ENCODE peak calls at places on chromosome 3, in seven cellular contexts. One of them, this sample, is unnamed.

GRCh38 chr3:107942244-107942643 is 148.6 kb downstream of the CD47 start:
- DNase-seq in K562: no peak
- DNase-seq in SJSA1: no peak
- DNase-seq in tibial nerve: no peak
- DNase-seq in pancreas: no peak
- DNase-seq in HL-60: no peak
- DNase-seq in A549: no peak
- DNase-seq in this sample: no peak

GRCh38 chr3:39127907-39128303 is 20.4 kb downstream of the TTC21A start:
- DNase-seq in HL-60: no peak
- DNase-seq in K562: no peak
- DNase-seq in tibial nerve: no peak
- DNase-seq in pancreas: no peak
- DNase-seq in SJSA1: no peak
- DNase-seq in A549: no peak
- DNase-seq in this sample: no peak

GRCh38 chr3:42080452-42080872 is 10.7 kb upstream of the TRAK1 start:
- DNase-seq in HL-60: no peak
- DNase-seq in A549: peak
- DNase-seq in SJSA1: peak
- DNase-seq in tibial nerve: no peak
- DNase-seq in K562: no peak
- DNase-seq in pancreas: no peak
- DNase-seq in this sample: no peak

GRCh38 chr3:135142530-135142929 is 347.5 kb downstream of the EPHB1 start:
- DNase-seq in tibial nerve: no peak
- DNase-seq in pancreas: no peak
- DNase-seq in A549: no peak
- DNase-seq in K562: no peak
- DNase-seq in SJSA1: no peak
- DNase-seq in HL-60: no peak
- DNase-seq in this sample: no peak

GRCh38 chr3:147521646-147522045 is 112.5 kb downstream of the ZIC1 start:
- DNase-seq in HL-60: no peak
- DNase-seq in pancreas: no peak
- DNase-seq in SJSA1: no peak
- DNase-seq in A549: no peak
- DNase-seq in K562: no peak
- DNase-seq in tibial nerve: no peak
- DNase-seq in this sample: no peak

GRCh38 chr3:13461169-13462124 is 18.7 kb upstream of the HDAC11 start:
- DNase-seq in tibial nerve: no peak
- DNase-seq in HL-60: peak
- DNase-seq in K562: peak
- DNase-seq in SJSA1: peak
- DNase-seq in A549: peak
- DNase-seq in pancreas: peak
- DNase-seq in this sample: no peak

GRCh38 chr3:123331651-123332050 is 117.2 kb downstream of the ADCY5 start:
- DNase-seq in tibial nerve: no peak
- DNase-seq in SJSA1: no peak
- DNase-seq in pancreas: peak
- DNase-seq in K562: no peak
- DNase-seq in A549: no peak
- DNase-seq in HL-60: no peak
- DNase-seq in this sample: no peak

GRCh38 chr3:31978553-31978952 is 2.5 kb downstream of the OSBPL10 start:
- DNase-seq in pancreas: no peak
- DNase-seq in SJSA1: no peak
- DNase-seq in A549: peak
- DNase-seq in HL-60: no peak
- DNase-seq in tibial nerve: no peak
- DNase-seq in K562: no peak
- DNase-seq in this sample: no peak

GRCh38 chr3:63895422-63896189 is 16.6 kb downstream of the SCAANT1 start:
- DNase-seq in tibial nerve: no peak
- DNase-seq in K562: no peak
- DNase-seq in HL-60: no peak
- DNase-seq in pancreas: no peak
- DNase-seq in A549: no peak
- DNase-seq in SJSA1: no peak
- DNase-seq in this sample: no peak

GRCh38 chr3:141308588-141309218 is 59.6 kb upstream of the ZBTB38 start:
- DNase-seq in SJSA1: no peak
- DNase-seq in A549: peak
- DNase-seq in tibial nerve: no peak
- DNase-seq in HL-60: no peak
- DNase-seq in pancreas: peak
- DNase-seq in K562: peak
- DNase-seq in this sample: no peak

GRCh38 chr3:37272743-37273142 is 98.4 kb upstream of the LRRFIP2 start:
- DNase-seq in HL-60: peak
- DNase-seq in tibial nerve: no peak
- DNase-seq in SJSA1: no peak
- DNase-seq in A549: no peak
- DNase-seq in K562: no peak
- DNase-seq in pancreas: no peak
- DNase-seq in this sample: no peak

GRCh38 chr3:11391172-11391879 is 119.1 kb downstream of the ATG7 start:
- DNase-seq in tibial nerve: no peak
- DNase-seq in HL-60: no peak
- DNase-seq in SJSA1: no peak
- DNase-seq in pancreas: no peak
- DNase-seq in K562: no peak
- DNase-seq in A549: no peak
- DNase-seq in this sample: no peak

GRCh38 chr3:66476852-66477381 is 23.9 kb downstream of the LRIG1 start:
- DNase-seq in A549: no peak
- DNase-seq in K562: no peak
- DNase-seq in pancreas: no peak
- DNase-seq in HL-60: no peak
- DNase-seq in SJSA1: no peak
- DNase-seq in tibial nerve: no peak
- DNase-seq in this sample: no peak

GRCh38 chr3:66816110-66816761 is 181.9 kb upstream of the KBTBD8 start:
- DNase-seq in pancreas: no peak
- DNase-seq in A549: peak
- DNase-seq in HL-60: peak
- DNase-seq in K562: peak
- DNase-seq in tibial nerve: no peak
- DNase-seq in SJSA1: no peak
- DNase-seq in this sample: no peak

GRCh38 chr3:57646723-57647122 is 46.2 kb downstream of the DENND6A start:
- DNase-seq in SJSA1: no peak
- DNase-seq in pancreas: no peak
- DNase-seq in tibial nerve: no peak
- DNase-seq in HL-60: no peak
- DNase-seq in A549: peak
- DNase-seq in K562: peak
- DNase-seq in this sample: no peak

GRCh38 chr3:105465251-105465853 is 98.6 kb downstream of the ALCAM start:
- DNase-seq in pancreas: no peak
- DNase-seq in tibial nerve: no peak
- DNase-seq in HL-60: no peak
- DNase-seq in SJSA1: no peak
- DNase-seq in K562: no peak
- DNase-seq in A549: no peak
- DNase-seq in this sample: no peak

GRCh38 chr3:146217324-146217723 is 33.6 kb downstream of the PLSCR4 start:
- DNase-seq in A549: no peak
- DNase-seq in K562: no peak
- DNase-seq in tibial nerve: no peak
- DNase-seq in HL-60: no peak
- DNase-seq in pancreas: no peak
- DNase-seq in SJSA1: no peak
- DNase-seq in this sample: no peak

GRCh38 chr3:50671331-50671730 is 3.4 kb upstream of the DOCK3 start:
- DNase-seq in HL-60: no peak
- DNase-seq in A549: peak
- DNase-seq in pancreas: no peak
- DNase-seq in K562: no peak
- DNase-seq in SJSA1: peak
- DNase-seq in tibial nerve: no peak
- DNase-seq in this sample: no peak

GRCh38 chr3:190848891-190849290 is 13.6 kb downstream of the GMNC start:
- DNase-seq in K562: no peak
- DNase-seq in A549: no peak
- DNase-seq in pancreas: no peak
- DNase-seq in SJSA1: no peak
- DNase-seq in tibial nerve: no peak
- DNase-seq in HL-60: no peak
- DNase-seq in this sample: no peak

GRCh38 chr3:39170461-39170860 is 17.1 kb upstream of the CSRNP1 start:
- DNase-seq in HL-60: no peak
- DNase-seq in K562: no peak
- DNase-seq in tibial nerve: no peak
- DNase-seq in A549: no peak
- DNase-seq in SJSA1: no peak
- DNase-seq in pancreas: no peak
- DNase-seq in this sample: no peak

GRCh38 chr3:142021127-142021526 is 128.2 kb downstream of the TFDP2 start:
- DNase-seq in tibial nerve: no peak
- DNase-seq in pancreas: no peak
- DNase-seq in K562: no peak
- DNase-seq in A549: no peak
- DNase-seq in HL-60: no peak
- DNase-seq in SJSA1: no peak
- DNase-seq in this sample: no peak

GRCh38 chr3:115960799-115961198 is 337.5 kb downstream of the GAP43 start:
- DNase-seq in HL-60: no peak
- DNase-seq in pancreas: no peak
- DNase-seq in K562: no peak
- DNase-seq in SJSA1: no peak
- DNase-seq in tibial nerve: no peak
- DNase-seq in A549: no peak
- DNase-seq in this sample: no peak

GRCh38 chr3:85007195-85008094 is 48.7 kb downstream of the CADM2 start:
- DNase-seq in K562: no peak
- DNase-seq in SJSA1: no peak
- DNase-seq in A549: peak
- DNase-seq in HL-60: peak
- DNase-seq in tibial nerve: no peak
- DNase-seq in pancreas: no peak
- DNase-seq in this sample: no peak

GRCh38 chr3:116059421-116060096 is 385.7 kb downstream of the LSAMP start:
- DNase-seq in HL-60: no peak
- DNase-seq in SJSA1: no peak
- DNase-seq in A549: peak
- DNase-seq in K562: peak
- DNase-seq in tibial nerve: no peak
- DNase-seq in pancreas: no peak
- DNase-seq in this sample: no peak

GRCh38 chr3:107992976-107993684 is 97.7 kb downstream of the CD47 start:
- DNase-seq in A549: peak
- DNase-seq in HL-60: no peak
- DNase-seq in SJSA1: no peak
- DNase-seq in tibial nerve: no peak
- DNase-seq in pancreas: no peak
- DNase-seq in K562: no peak
- DNase-seq in this sample: no peak

GRCh38 chr3:12870942-12871341 is 29.6 kb upstream of the RPL32 start:
- DNase-seq in SJSA1: no peak
- DNase-seq in tibial nerve: no peak
- DNase-seq in HL-60: no peak
- DNase-seq in K562: no peak
- DNase-seq in pancreas: no peak
- DNase-seq in A549: no peak
- DNase-seq in this sample: no peak

DNA sequence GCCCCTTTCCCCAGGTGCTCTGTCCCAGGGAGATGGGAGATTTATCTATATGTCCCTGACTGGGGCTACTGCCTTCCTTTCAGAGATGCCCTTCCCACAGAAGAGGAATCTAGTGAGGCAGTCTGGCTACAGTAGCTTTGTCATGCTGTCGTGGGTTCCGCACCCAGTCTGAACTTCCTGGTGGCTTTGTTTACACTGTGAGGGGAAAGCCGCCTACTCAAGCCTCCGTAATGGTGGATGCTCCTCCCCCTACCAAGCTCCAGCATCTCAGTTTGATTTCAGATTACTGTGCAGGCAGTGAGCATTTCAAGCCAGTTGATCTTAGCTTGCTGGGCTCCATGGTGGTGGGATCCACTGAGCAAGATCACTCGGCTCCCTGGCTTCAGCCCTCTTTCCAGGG is 35.4 kb upstream of the SLC7A14 start:
- DNase-seq in pancreas: no peak
- DNase-seq in HL-60: no peak
- DNase-seq in K562: no peak
- DNase-seq in tibial nerve: no peak
- DNase-seq in SJSA1: no peak
- DNase-seq in A549: peak
- DNase-seq in this sample: no peak
- H3K27ac ChIP-seq in pancreas: no peak
- H3K27ac ChIP-seq in HL-60: no peak
- H3K27ac ChIP-seq in K562: no peak
- H3K27ac ChIP-seq in tibial nerve: no peak
- H3K27ac ChIP-seq in SJSA1: no peak
- H3K27ac ChIP-seq in A549: no peak
- H3K27ac ChIP-seq in this sample: no peak

GRCh38 chr3:127769284-127770081 is 52.8 kb downstream of the MGLL start:
- DNase-seq in SJSA1: no peak
- DNase-seq in tibial nerve: no peak
- DNase-seq in A549: no peak
- DNase-seq in pancreas: no peak
- DNase-seq in HL-60: no peak
- DNase-seq in K562: no peak
- DNase-seq in this sample: no peak
- H3K27ac ChIP-seq in SJSA1: peak
- H3K27ac ChIP-seq in tibial nerve: peak
- H3K27ac ChIP-seq in A549: peak
- H3K27ac ChIP-seq in pancreas: no peak
- H3K27ac ChIP-seq in HL-60: peak
- H3K27ac ChIP-seq in K562: no peak
- H3K27ac ChIP-seq in this sample: no peak

GRCh38 chr3:119330858-119331257 is 36.7 kb downstream of the ARHGAP31 start:
- DNase-seq in K562: no peak
- DNase-seq in A549: no peak
- DNase-seq in tibial nerve: no peak
- DNase-seq in HL-60: no peak
- DNase-seq in pancreas: no peak
- DNase-seq in SJSA1: no peak
- DNase-seq in this sample: no peak
- H3K27ac ChIP-seq in K562: no peak
- H3K27ac ChIP-seq in A549: no peak
- H3K27ac ChIP-seq in tibial nerve: peak
- H3K27ac ChIP-seq in HL-60: no peak
- H3K27ac ChIP-seq in pancreas: no peak
- H3K27ac ChIP-seq in SJSA1: no peak
- H3K27ac ChIP-seq in this sample: no peak

GRCh38 chr3:29331830-29332637 is 51.2 kb downstream of the RBMS3 start:
- DNase-seq in SJSA1: no peak
- DNase-seq in pancreas: no peak
- DNase-seq in K562: no peak
- DNase-seq in tibial nerve: no peak
- DNase-seq in HL-60: no peak
- DNase-seq in A549: peak
- DNase-seq in this sample: no peak
- H3K27ac ChIP-seq in SJSA1: peak
- H3K27ac ChIP-seq in pancreas: no peak
- H3K27ac ChIP-seq in K562: no peak
- H3K27ac ChIP-seq in tibial nerve: no peak
- H3K27ac ChIP-seq in HL-60: no peak
- H3K27ac ChIP-seq in A549: peak
- H3K27ac ChIP-seq in this sample: no peak

This sample was measured in substantia nigra.